ENCODE peak calls at places on chromosome 7, in nine cellular contexts. One of them, this sample, is unnamed.

GRCh38 chr7:139284252-139284896 is 53.3 kb downstream of the UBN2 start:
- DNase-seq in breast epithelium: no peak
- DNase-seq in mesendoderm: peak; percentile 41
- DNase-seq in PC-9: no peak
- DNase-seq in left ventricle myocardium inferior: no peak
- DNase-seq in brain microvascular endothelial cell: no peak
- DNase-seq in Peyer's patch: no peak
- DNase-seq in CD8-positive, alpha-beta T cell: no peak
- DNase-seq in lower lobe of right lung: no peak
- DNase-seq in this sample: no peak

GRCh38 chr7:18667466-18667865 is 171.9 kb downstream of the HDAC9 start:
- DNase-seq in breast epithelium: no peak
- DNase-seq in mesendoderm: peak; percentile 71
- DNase-seq in PC-9: no peak
- DNase-seq in left ventricle myocardium inferior: no peak
- DNase-seq in brain microvascular endothelial cell: peak; percentile 34
- DNase-seq in Peyer's patch: no peak
- DNase-seq in CD8-positive, alpha-beta T cell: no peak
- DNase-seq in lower lobe of right lung: no peak
- DNase-seq in this sample: no peak

GRCh38 chr7:31958216-31958615 is 112.0 kb downstream of the PDE1C start:
- DNase-seq in breast epithelium: no peak
- DNase-seq in mesendoderm: no peak
- DNase-seq in PC-9: no peak
- DNase-seq in left ventricle myocardium inferior: no peak
- DNase-seq in brain microvascular endothelial cell: no peak
- DNase-seq in Peyer's patch: no peak
- DNase-seq in CD8-positive, alpha-beta T cell: no peak
- DNase-seq in lower lobe of right lung: no peak
- DNase-seq in this sample: no peak

GRCh38 chr7:23486002-23486773 is 15.9 kb upstream of the IGF2BP3 start:
- DNase-seq in breast epithelium: no peak
- DNase-seq in mesendoderm: peak; percentile 78
- DNase-seq in PC-9: no peak
- DNase-seq in left ventricle myocardium inferior: no peak
- DNase-seq in brain microvascular endothelial cell: no peak
- DNase-seq in Peyer's patch: no peak
- DNase-seq in CD8-positive, alpha-beta T cell: no peak
- DNase-seq in lower lobe of right lung: no peak
- DNase-seq in this sample: no peak

GRCh38 chr7:158442260-158442659 is 145.4 kb downstream of the PTPRN2 start:
- DNase-seq in breast epithelium: no peak
- DNase-seq in mesendoderm: peak; percentile 46
- DNase-seq in PC-9: no peak
- DNase-seq in left ventricle myocardium inferior: no peak
- DNase-seq in brain microvascular endothelial cell: no peak
- DNase-seq in Peyer's patch: no peak
- DNase-seq in CD8-positive, alpha-beta T cell: no peak
- DNase-seq in lower lobe of right lung: no peak
- DNase-seq in this sample: no peak

GRCh38 chr7:38105874-38106483 is 72.1 kb upstream of the STARD3NL start:
- DNase-seq in breast epithelium: no peak
- DNase-seq in mesendoderm: peak; percentile 49
- DNase-seq in PC-9: no peak
- DNase-seq in left ventricle myocardium inferior: no peak
- DNase-seq in brain microvascular endothelial cell: peak; percentile 20
- DNase-seq in Peyer's patch: no peak
- DNase-seq in CD8-positive, alpha-beta T cell: no peak
- DNase-seq in lower lobe of right lung: no peak
- DNase-seq in this sample: no peak

GRCh38 chr7:142587578-142588191 is 161.6 kb upstream of the PRSS1 start:
- DNase-seq in breast epithelium: no peak
- DNase-seq in mesendoderm: peak; percentile 88
- DNase-seq in PC-9: peak; percentile 30
- DNase-seq in left ventricle myocardium inferior: no peak
- DNase-seq in brain microvascular endothelial cell: peak; percentile 79
- DNase-seq in Peyer's patch: no peak
- DNase-seq in CD8-positive, alpha-beta T cell: no peak
- DNase-seq in lower lobe of right lung: no peak
- DNase-seq in this sample: no peak

GRCh38 chr7:54995631-54996340 is 23.0 kb upstream of the EGFR start:
- DNase-seq in breast epithelium: no peak
- DNase-seq in mesendoderm: no peak
- DNase-seq in PC-9: peak; percentile 71
- DNase-seq in left ventricle myocardium inferior: no peak
- DNase-seq in brain microvascular endothelial cell: peak; percentile 80
- DNase-seq in Peyer's patch: no peak
- DNase-seq in CD8-positive, alpha-beta T cell: no peak
- DNase-seq in lower lobe of right lung: no peak
- DNase-seq in this sample: no peak

GRCh38 chr7:279821-280220 is 10.1 kb upstream of the FOXL3 start:
- DNase-seq in breast epithelium: no peak
- DNase-seq in mesendoderm: no peak
- DNase-seq in PC-9: no peak
- DNase-seq in left ventricle myocardium inferior: peak; percentile 9
- DNase-seq in brain microvascular endothelial cell: no peak
- DNase-seq in Peyer's patch: no peak
- DNase-seq in CD8-positive, alpha-beta T cell: no peak
- DNase-seq in lower lobe of right lung: no peak
- DNase-seq in this sample: no peak

GRCh38 chr7:44322631-44323363 is 2.6 kb downstream of the CAMK2B start:
- DNase-seq in breast epithelium: no peak
- DNase-seq in mesendoderm: no peak
- DNase-seq in PC-9: no peak
- DNase-seq in left ventricle myocardium inferior: peak; percentile 84
- DNase-seq in brain microvascular endothelial cell: no peak
- DNase-seq in Peyer's patch: no peak
- DNase-seq in CD8-positive, alpha-beta T cell: no peak
- DNase-seq in lower lobe of right lung: no peak
- DNase-seq in this sample: no peak

GRCh38 chr7:64959072-64959747 is 31.6 kb downstream of the ZNF117 start:
- DNase-seq in breast epithelium: no peak
- DNase-seq in mesendoderm: peak; percentile 29
- DNase-seq in PC-9: no peak
- DNase-seq in left ventricle myocardium inferior: no peak
- DNase-seq in brain microvascular endothelial cell: no peak
- DNase-seq in Peyer's patch: no peak
- DNase-seq in CD8-positive, alpha-beta T cell: no peak
- DNase-seq in lower lobe of right lung: no peak
- DNase-seq in this sample: no peak

GRCh38 chr7:130490888-130491771 is 755 bp upstream of the MEST start:
- DNase-seq in breast epithelium: no peak
- DNase-seq in mesendoderm: no peak
- DNase-seq in PC-9: no peak
- DNase-seq in left ventricle myocardium inferior: no peak
- DNase-seq in brain microvascular endothelial cell: peak; percentile 29
- DNase-seq in Peyer's patch: no peak
- DNase-seq in CD8-positive, alpha-beta T cell: peak; percentile 65
- DNase-seq in lower lobe of right lung: peak; percentile 52
- DNase-seq in this sample: no peak

GRCh38 chr7:141073173-141073640 is 657 bp upstream of the TMEM178B start:
- DNase-seq in breast epithelium: no peak
- DNase-seq in mesendoderm: peak; percentile 75
- DNase-seq in PC-9: no peak
- DNase-seq in left ventricle myocardium inferior: peak; percentile 33
- DNase-seq in brain microvascular endothelial cell: peak; percentile 26
- DNase-seq in Peyer's patch: no peak
- DNase-seq in CD8-positive, alpha-beta T cell: no peak
- DNase-seq in lower lobe of right lung: no peak
- DNase-seq in this sample: no peak

GRCh38 chr7:127758845-127759244 is 106.9 kb downstream of the SND1 start:
- DNase-seq in breast epithelium: no peak
- DNase-seq in mesendoderm: no peak
- DNase-seq in PC-9: no peak
- DNase-seq in left ventricle myocardium inferior: no peak
- DNase-seq in brain microvascular endothelial cell: no peak
- DNase-seq in Peyer's patch: no peak
- DNase-seq in CD8-positive, alpha-beta T cell: no peak
- DNase-seq in lower lobe of right lung: no peak
- DNase-seq in this sample: no peak

GRCh38 chr7:70082026-70082655 is 483.9 kb downstream of the AUTS2 start:
- DNase-seq in breast epithelium: no peak
- DNase-seq in mesendoderm: no peak
- DNase-seq in PC-9: no peak
- DNase-seq in left ventricle myocardium inferior: no peak
- DNase-seq in brain microvascular endothelial cell: no peak
- DNase-seq in Peyer's patch: no peak
- DNase-seq in CD8-positive, alpha-beta T cell: no peak
- DNase-seq in lower lobe of right lung: no peak
- DNase-seq in this sample: no peak

GRCh38 chr7:80719261-80719660 is 80.8 kb downstream of the CD36 start:
- DNase-seq in breast epithelium: no peak
- DNase-seq in mesendoderm: no peak
- DNase-seq in PC-9: no peak
- DNase-seq in left ventricle myocardium inferior: no peak
- DNase-seq in brain microvascular endothelial cell: peak; percentile 59
- DNase-seq in Peyer's patch: no peak
- DNase-seq in CD8-positive, alpha-beta T cell: no peak
- DNase-seq in lower lobe of right lung: no peak
- DNase-seq in this sample: no peak

DNA sequence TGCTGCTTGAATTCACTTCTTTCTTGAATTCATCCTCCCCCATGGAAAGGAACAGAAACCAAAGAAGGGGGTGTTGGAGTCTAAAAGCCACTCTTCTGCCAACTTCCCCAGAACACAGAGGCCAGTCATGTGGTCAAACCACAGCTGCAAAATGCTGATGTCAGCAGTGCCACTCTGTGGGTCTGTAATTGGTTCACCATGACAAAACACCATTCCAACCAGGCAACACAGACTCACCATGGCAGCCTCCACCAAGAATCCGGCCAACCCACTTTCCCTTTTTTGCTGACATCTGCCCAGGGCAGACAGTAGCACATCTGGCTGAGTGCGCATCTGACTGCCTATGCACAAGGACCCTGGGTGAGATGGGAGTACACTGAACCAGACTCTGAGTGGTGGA is 16.8 kb downstream of the OSBPL3 start:
- DNase-seq in breast epithelium: peak; percentile 51
- DNase-seq in mesendoderm: no peak
- DNase-seq in PC-9: no peak
- DNase-seq in left ventricle myocardium inferior: no peak
- DNase-seq in brain microvascular endothelial cell: no peak
- DNase-seq in Peyer's patch: peak; percentile 82
- DNase-seq in CD8-positive, alpha-beta T cell: no peak
- DNase-seq in lower lobe of right lung: peak; percentile 62
- DNase-seq in this sample: no peak
- H3K27ac ChIP-seq in breast epithelium: no peak overlapping the region
- H3K27ac ChIP-seq in mesendoderm: no peak overlapping the region
- H3K27ac ChIP-seq in PC-9: no peak overlapping the region
- H3K27ac ChIP-seq in left ventricle myocardium inferior: no peak overlapping the region
- H3K27ac ChIP-seq in brain microvascular endothelial cell: no peak overlapping the region
- H3K27ac ChIP-seq in Peyer's patch: peak overlapping the region; percentile 53
- H3K27ac ChIP-seq in CD8-positive, alpha-beta T cell: no peak overlapping the region
- H3K27ac ChIP-seq in lower lobe of right lung: no peak overlapping the region
- H3K27ac ChIP-seq in this sample: no peak overlapping the region

GRCh38 chr7:157000741-157001653 is 9.5 kb downstream of the MNX1 start:
- DNase-seq in breast epithelium: no peak
- DNase-seq in mesendoderm: no peak
- DNase-seq in PC-9: no peak
- DNase-seq in left ventricle myocardium inferior: no peak
- DNase-seq in brain microvascular endothelial cell: no peak
- DNase-seq in Peyer's patch: no peak
- DNase-seq in CD8-positive, alpha-beta T cell: no peak
- DNase-seq in lower lobe of right lung: no peak
- DNase-seq in this sample: no peak
- H3K4me3 ChIP-seq in breast epithelium: peak overlapping the region; percentile 37
- H3K4me3 ChIP-seq in mesendoderm: no peak overlapping the region
- H3K4me3 ChIP-seq in PC-9: peak overlapping the region; percentile 57
- H3K4me3 ChIP-seq in left ventricle myocardium inferior: peak overlapping the region; percentile 62
- H3K4me3 ChIP-seq in brain microvascular endothelial cell: no peak overlapping the region
- H3K4me3 ChIP-seq in Peyer's patch: peak overlapping the region; percentile 89
- H3K4me3 ChIP-seq in CD8-positive, alpha-beta T cell: no peak overlapping the region
- H3K4me3 ChIP-seq in lower lobe of right lung: peak overlapping the region; percentile 60
- H3K4me3 ChIP-seq in this sample: peak overlapping the region; percentile 71

GRCh38 chr7:36361227-36361626 is 28.4 kb upstream of the ANLN start:
- DNase-seq in breast epithelium: no peak
- DNase-seq in mesendoderm: no peak
- DNase-seq in PC-9: no peak
- DNase-seq in left ventricle myocardium inferior: no peak
- DNase-seq in brain microvascular endothelial cell: no peak
- DNase-seq in Peyer's patch: no peak
- DNase-seq in CD8-positive, alpha-beta T cell: no peak
- DNase-seq in lower lobe of right lung: no peak
- DNase-seq in this sample: no peak
- H3K27me3 ChIP-seq in breast epithelium: no peaks in the 10 kb centered on the region
- H3K27me3 ChIP-seq in mesendoderm: peaks cover 24% of the 10 kb centered on the region
- H3K27me3 ChIP-seq in PC-9: no peaks in the 10 kb centered on the region
- H3K27me3 ChIP-seq in left ventricle myocardium inferior: no peaks in the 10 kb centered on the region
- H3K27me3 ChIP-seq in brain microvascular endothelial cell: no peaks in the 10 kb centered on the region
- H3K27me3 ChIP-seq in Peyer's patch: no peaks in the 10 kb centered on the region
- H3K27me3 ChIP-seq in CD8-positive, alpha-beta T cell: no peaks in the 10 kb centered on the region
- H3K27me3 ChIP-seq in lower lobe of right lung: no peaks in the 10 kb centered on the region
- H3K27me3 ChIP-seq in this sample: no peaks in the 10 kb centered on the region

GRCh38 chr7:100604976-100605911 is 3.1 kb downstream of the PCOLCE start:
- DNase-seq in breast epithelium: no peak
- DNase-seq in mesendoderm: no peak
- DNase-seq in PC-9: peak; percentile 58
- DNase-seq in left ventricle myocardium inferior: peak; percentile 60
- DNase-seq in brain microvascular endothelial cell: no peak
- DNase-seq in Peyer's patch: peak; percentile 36
- DNase-seq in CD8-positive, alpha-beta T cell: peak; percentile 58
- DNase-seq in lower lobe of right lung: peak; percentile 75
- DNase-seq in this sample: no peak
- H3K27ac ChIP-seq in breast epithelium: peak overlapping the region; percentile 82
- H3K27ac ChIP-seq in mesendoderm: no peak overlapping the region
- H3K27ac ChIP-seq in PC-9: no peak overlapping the region
- H3K27ac ChIP-seq in left ventricle myocardium inferior: peak overlapping the region; percentile 86
- H3K27ac ChIP-seq in brain microvascular endothelial cell: no peak overlapping the region
- H3K27ac ChIP-seq in Peyer's patch: peak overlapping the region; percentile 86
- H3K27ac ChIP-seq in CD8-positive, alpha-beta T cell: no peak overlapping the region
- H3K27ac ChIP-seq in lower lobe of right lung: peak overlapping the region; percentile 51
- H3K27ac ChIP-seq in this sample: peak overlapping the region; percentile 56

GRCh38 chr7:100034871-100035510 is 14.6 kb upstream of the ZSCAN21 start:
- DNase-seq in breast epithelium: no peak
- DNase-seq in mesendoderm: no peak
- DNase-seq in PC-9: no peak
- DNase-seq in left ventricle myocardium inferior: no peak
- DNase-seq in brain microvascular endothelial cell: peak; percentile 62
- DNase-seq in Peyer's patch: no peak
- DNase-seq in CD8-positive, alpha-beta T cell: no peak
- DNase-seq in lower lobe of right lung: no peak
- DNase-seq in this sample: no peak

GRCh38 chr7:100044719-100045118 is 4.9 kb upstream of the ZSCAN21 start:
- DNase-seq in breast epithelium: no peak
- DNase-seq in mesendoderm: no peak
- DNase-seq in PC-9: no peak
- DNase-seq in left ventricle myocardium inferior: no peak
- DNase-seq in brain microvascular endothelial cell: no peak
- DNase-seq in Peyer's patch: peak; percentile 29
- DNase-seq in CD8-positive, alpha-beta T cell: no peak
- DNase-seq in lower lobe of right lung: no peak
- DNase-seq in this sample: no peak

GRCh38 chr7:100035865-100036264 is 13.7 kb upstream of the ZSCAN21 start:
- DNase-seq in breast epithelium: no peak
- DNase-seq in mesendoderm: no peak
- DNase-seq in PC-9: no peak
- DNase-seq in left ventricle myocardium inferior: no peak
- DNase-seq in brain microvascular endothelial cell: no peak
- DNase-seq in Peyer's patch: no peak
- DNase-seq in CD8-positive, alpha-beta T cell: no peak
- DNase-seq in lower lobe of right lung: no peak
- DNase-seq in this sample: no peak

GRCh38 chr7:100038326-100038725 is 11.2 kb upstream of the ZSCAN21 start:
- DNase-seq in breast epithelium: no peak
- DNase-seq in mesendoderm: no peak
- DNase-seq in PC-9: no peak
- DNase-seq in left ventricle myocardium inferior: no peak
- DNase-seq in brain microvascular endothelial cell: no peak
- DNase-seq in Peyer's patch: no peak
- DNase-seq in CD8-positive, alpha-beta T cell: no peak
- DNase-seq in lower lobe of right lung: no peak
- DNase-seq in this sample: no peak

GRCh38 chr7:100040575-100040974 is 9.0 kb upstream of the ZSCAN21 start:
- DNase-seq in breast epithelium: no peak
- DNase-seq in mesendoderm: no peak
- DNase-seq in PC-9: no peak
- DNase-seq in left ventricle myocardium inferior: no peak
- DNase-seq in brain microvascular endothelial cell: no peak
- DNase-seq in Peyer's patch: no peak
- DNase-seq in CD8-positive, alpha-beta T cell: no peak
- DNase-seq in lower lobe of right lung: no peak
- DNase-seq in this sample: no peak
- H3K4me3 ChIP-seq in breast epithelium: no peak overlapping the region
- H3K4me3 ChIP-seq in mesendoderm: no peak overlapping the region
- H3K4me3 ChIP-seq in PC-9: no peak overlapping the region
- H3K4me3 ChIP-seq in left ventricle myocardium inferior: no peak overlapping the region
- H3K4me3 ChIP-seq in brain microvascular endothelial cell: no peak overlapping the region
- H3K4me3 ChIP-seq in Peyer's patch: no peak overlapping the region
- H3K4me3 ChIP-seq in CD8-positive, alpha-beta T cell: no peak overlapping the region
- H3K4me3 ChIP-seq in lower lobe of right lung: no peak overlapping the region
- H3K4me3 ChIP-seq in this sample: no peak overlapping the region